ENCODE peak calls at places on chromosome 6, in six cellular contexts. One of them, this sample, is unnamed. For H3K4me1 and H3K36me3, the result is how much of the 10 kb centered on the place peaks cover.

GRCh38 chr6:125843593-125843992 is 52.8 kb downstream of the NCOA7 start:
- DNase-seq in heart right ventricle: no peak
- DNase-seq in esophagus squamous epithelium: no peak
- DNase-seq in CD4-positive, CD25-positive, alpha-beta regulatory T cell: no peak
- DNase-seq in suprapubic skin: no peak
- DNase-seq in Peyer's patch: no peak
- DNase-seq in this sample: no peak

GRCh38 chr6:115712562-115712961 is 348.1 kb downstream of the FRK start:
- DNase-seq in esophagus squamous epithelium: no peak
- DNase-seq in CD4-positive, CD25-positive, alpha-beta regulatory T cell: no peak
- DNase-seq in suprapubic skin: no peak
- DNase-seq in Peyer's patch: no peak
- DNase-seq in heart right ventricle: no peak
- DNase-seq in this sample: no peak

GRCh38 chr6:18226451-18226850 is 37.9 kb downstream of the DEK start:
- DNase-seq in esophagus squamous epithelium: no peak
- DNase-seq in Peyer's patch: no peak
- DNase-seq in heart right ventricle: no peak
- DNase-seq in CD4-positive, CD25-positive, alpha-beta regulatory T cell: no peak
- DNase-seq in suprapubic skin: no peak
- DNase-seq in this sample: no peak

GRCh38 chr6:52545050-52545843 is 31.6 kb downstream of the TRAM2 start:
- DNase-seq in suprapubic skin: no peak
- DNase-seq in heart right ventricle: no peak
- DNase-seq in esophagus squamous epithelium: no peak
- DNase-seq in CD4-positive, CD25-positive, alpha-beta regulatory T cell: no peak
- DNase-seq in Peyer's patch: no peak
- DNase-seq in this sample: no peak

GRCh38 chr6:125154184-125155135 is 887 bp downstream of the TPD52L1 start:
- DNase-seq in CD4-positive, CD25-positive, alpha-beta regulatory T cell: peak
- DNase-seq in Peyer's patch: peak
- DNase-seq in esophagus squamous epithelium: no peak
- DNase-seq in suprapubic skin: peak
- DNase-seq in heart right ventricle: peak
- DNase-seq in this sample: no peak

GRCh38 chr6:30557683-30557981 is 537 bp downstream of the PRR3 start:
- DNase-seq in esophagus squamous epithelium: no peak
- DNase-seq in Peyer's patch: no peak
- DNase-seq in heart right ventricle: no peak
- DNase-seq in CD4-positive, CD25-positive, alpha-beta regulatory T cell: peak
- DNase-seq in suprapubic skin: no peak
- DNase-seq in this sample: no peak

GRCh38 chr6:403659-404655 is 12.4 kb downstream of the IRF4 start:
- DNase-seq in esophagus squamous epithelium: no peak
- DNase-seq in Peyer's patch: no peak
- DNase-seq in CD4-positive, CD25-positive, alpha-beta regulatory T cell: peak
- DNase-seq in suprapubic skin: no peak
- DNase-seq in heart right ventricle: no peak
- DNase-seq in this sample: no peak

GRCh38 chr6:106475280-106475679 is 114.8 kb downstream of the CRYBG1 start:
- DNase-seq in Peyer's patch: no peak
- DNase-seq in esophagus squamous epithelium: no peak
- DNase-seq in heart right ventricle: no peak
- DNase-seq in CD4-positive, CD25-positive, alpha-beta regulatory T cell: no peak
- DNase-seq in suprapubic skin: no peak
- DNase-seq in this sample: no peak

GRCh38 chr6:132199343-132199742 is 201.9 kb downstream of the MOXD1 start:
- DNase-seq in CD4-positive, CD25-positive, alpha-beta regulatory T cell: no peak
- DNase-seq in heart right ventricle: no peak
- DNase-seq in suprapubic skin: no peak
- DNase-seq in Peyer's patch: no peak
- DNase-seq in esophagus squamous epithelium: no peak
- DNase-seq in this sample: no peak

GRCh38 chr6:168908887-168909286 is 344.8 kb downstream of the THBS2 start:
- DNase-seq in suprapubic skin: no peak
- DNase-seq in Peyer's patch: no peak
- DNase-seq in esophagus squamous epithelium: no peak
- DNase-seq in heart right ventricle: no peak
- DNase-seq in CD4-positive, CD25-positive, alpha-beta regulatory T cell: no peak
- DNase-seq in this sample: no peak

GRCh38 chr6:52697903-52698302 is 27.0 kb downstream of the TMEM14A start:
- DNase-seq in suprapubic skin: no peak
- DNase-seq in CD4-positive, CD25-positive, alpha-beta regulatory T cell: no peak
- DNase-seq in heart right ventricle: no peak
- DNase-seq in esophagus squamous epithelium: no peak
- DNase-seq in Peyer's patch: no peak
- DNase-seq in this sample: no peak

GRCh38 chr6:6941201-6941600 is 166.6 kb upstream of the RREB1 start:
- DNase-seq in heart right ventricle: no peak
- DNase-seq in suprapubic skin: no peak
- DNase-seq in esophagus squamous epithelium: no peak
- DNase-seq in Peyer's patch: no peak
- DNase-seq in CD4-positive, CD25-positive, alpha-beta regulatory T cell: no peak
- DNase-seq in this sample: no peak

GRCh38 chr6:132100388-132100990 is 149.3 kb upstream of the CCN2 start:
- DNase-seq in suprapubic skin: no peak
- DNase-seq in Peyer's patch: no peak
- DNase-seq in heart right ventricle: no peak
- DNase-seq in esophagus squamous epithelium: no peak
- DNase-seq in CD4-positive, CD25-positive, alpha-beta regulatory T cell: no peak
- DNase-seq in this sample: no peak

GRCh38 chr6:137240168-137240567 is 21.0 kb upstream of the IFNGR1 start:
- DNase-seq in esophagus squamous epithelium: no peak
- DNase-seq in Peyer's patch: no peak
- DNase-seq in suprapubic skin: peak
- DNase-seq in heart right ventricle: no peak
- DNase-seq in CD4-positive, CD25-positive, alpha-beta regulatory T cell: no peak
- DNase-seq in this sample: no peak

GRCh38 chr6:70956451-70957283 is at the start of gene B3GAT2:
- DNase-seq in esophagus squamous epithelium: no peak
- DNase-seq in suprapubic skin: no peak
- DNase-seq in heart right ventricle: no peak
- DNase-seq in Peyer's patch: peak
- DNase-seq in CD4-positive, CD25-positive, alpha-beta regulatory T cell: peak
- DNase-seq in this sample: no peak

GRCh38 chr6:146544783-146545182 is 1.1 kb downstream of the RAB32 start:
- DNase-seq in esophagus squamous epithelium: no peak
- DNase-seq in suprapubic skin: no peak
- DNase-seq in heart right ventricle: no peak
- DNase-seq in Peyer's patch: no peak
- DNase-seq in CD4-positive, CD25-positive, alpha-beta regulatory T cell: no peak
- DNase-seq in this sample: no peak

GRCh38 chr6:163248051-163248450 is 166.5 kb upstream of the QKI start:
- DNase-seq in esophagus squamous epithelium: no peak
- DNase-seq in Peyer's patch: no peak
- DNase-seq in CD4-positive, CD25-positive, alpha-beta regulatory T cell: no peak
- DNase-seq in heart right ventricle: no peak
- DNase-seq in suprapubic skin: no peak
- DNase-seq in this sample: no peak

GRCh38 chr6:168678177-168678576 is 237.2 kb downstream of the SMOC2 start:
- DNase-seq in Peyer's patch: no peak
- DNase-seq in heart right ventricle: no peak
- DNase-seq in esophagus squamous epithelium: no peak
- DNase-seq in suprapubic skin: no peak
- DNase-seq in CD4-positive, CD25-positive, alpha-beta regulatory T cell: no peak
- DNase-seq in this sample: no peak

GRCh38 chr6:26031151-26031594 is 56.1 kb upstream of the HFE start:
- DNase-seq in esophagus squamous epithelium: no peak
- DNase-seq in Peyer's patch: no peak
- DNase-seq in CD4-positive, CD25-positive, alpha-beta regulatory T cell: peak
- DNase-seq in heart right ventricle: no peak
- DNase-seq in suprapubic skin: no peak
- DNase-seq in this sample: no peak

GRCh38 chr6:305371-306206 is 13.3 kb downstream of the DUSP22 start:
- DNase-seq in Peyer's patch: no peak
- DNase-seq in CD4-positive, CD25-positive, alpha-beta regulatory T cell: peak
- DNase-seq in heart right ventricle: no peak
- DNase-seq in esophagus squamous epithelium: no peak
- DNase-seq in suprapubic skin: peak
- DNase-seq in this sample: no peak

GRCh38 chr6:154447929-154448328 is 62.6 kb downstream of the CNKSR3 start:
- DNase-seq in heart right ventricle: no peak
- DNase-seq in CD4-positive, CD25-positive, alpha-beta regulatory T cell: no peak
- DNase-seq in suprapubic skin: no peak
- DNase-seq in Peyer's patch: no peak
- DNase-seq in esophagus squamous epithelium: no peak
- DNase-seq in this sample: no peak

GRCh38 chr6:3310710-3311109 is 52.0 kb downstream of the PSMG4 start:
- DNase-seq in Peyer's patch: no peak
- DNase-seq in suprapubic skin: no peak
- DNase-seq in CD4-positive, CD25-positive, alpha-beta regulatory T cell: no peak
- DNase-seq in heart right ventricle: no peak
- DNase-seq in esophagus squamous epithelium: no peak
- DNase-seq in this sample: no peak

GRCh38 chr6:52635049-52635577 is 35.8 kb upstream of the TMEM14A start:
- DNase-seq in CD4-positive, CD25-positive, alpha-beta regulatory T cell: peak
- DNase-seq in Peyer's patch: no peak
- DNase-seq in esophagus squamous epithelium: no peak
- DNase-seq in suprapubic skin: no peak
- DNase-seq in heart right ventricle: no peak
- DNase-seq in this sample: no peak

DNA sequence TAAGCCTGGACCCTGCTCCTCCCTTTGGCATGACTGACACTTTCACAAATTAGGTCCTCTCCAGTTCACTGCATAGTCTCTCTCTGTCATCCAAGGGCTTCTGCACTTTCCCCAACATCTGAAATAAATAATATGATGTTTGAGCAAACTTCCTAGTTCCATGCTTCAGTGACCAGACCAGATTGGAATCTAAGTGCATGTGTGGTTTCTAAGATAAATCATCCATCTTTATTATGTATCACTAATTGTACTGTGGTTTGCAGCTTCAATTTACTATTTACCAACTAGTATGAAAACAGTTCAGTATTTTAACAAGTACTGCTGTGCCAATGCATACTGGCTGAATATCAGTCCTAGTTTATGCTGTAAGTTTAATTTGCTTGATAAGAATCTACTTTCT is 18.7 kb downstream of the SESN1 start:
- DNase-seq in heart right ventricle: no peak
- DNase-seq in Peyer's patch: no peak
- DNase-seq in CD4-positive, CD25-positive, alpha-beta regulatory T cell: no peak
- DNase-seq in suprapubic skin: no peak
- DNase-seq in esophagus squamous epithelium: no peak
- DNase-seq in this sample: no peak
- H3K4me1 ChIP-seq in heart right ventricle: half or more
- H3K4me1 ChIP-seq in Peyer's patch: under half
- H3K4me1 ChIP-seq in CD4-positive, CD25-positive, alpha-beta regulatory T cell: under half
- H3K4me1 ChIP-seq in suprapubic skin: under half
- H3K4me1 ChIP-seq in esophagus squamous epithelium: under half
- H3K4me1 ChIP-seq in this sample: under half

DNA sequence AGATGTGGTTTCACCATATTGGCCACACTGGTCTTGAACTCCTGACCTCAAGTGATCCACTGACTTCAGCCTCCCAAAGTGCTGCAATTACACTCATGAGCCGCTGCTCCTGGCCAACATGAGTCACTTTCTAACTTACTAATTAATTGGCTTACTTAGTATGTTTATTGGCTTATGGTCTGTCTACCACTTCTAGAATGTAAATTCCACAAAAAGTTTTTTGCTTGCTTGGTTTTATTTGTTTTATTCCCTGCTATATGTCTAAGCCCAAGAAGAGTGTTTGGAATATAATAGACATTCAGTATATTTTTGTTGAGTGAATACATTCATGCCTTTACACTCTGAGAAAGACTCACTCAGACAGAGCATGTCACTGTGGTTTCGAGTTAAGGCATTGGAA is 85.9 kb downstream of the SAMD3 start:
- DNase-seq in esophagus squamous epithelium: no peak
- DNase-seq in heart right ventricle: no peak
- DNase-seq in CD4-positive, CD25-positive, alpha-beta regulatory T cell: no peak
- DNase-seq in Peyer's patch: no peak
- DNase-seq in suprapubic skin: no peak
- DNase-seq in this sample: no peak
- H3K36me3 ChIP-seq in esophagus squamous epithelium: under half
- H3K36me3 ChIP-seq in heart right ventricle: under half
- H3K36me3 ChIP-seq in CD4-positive, CD25-positive, alpha-beta regulatory T cell: under half
- H3K36me3 ChIP-seq in Peyer's patch: under half
- H3K36me3 ChIP-seq in suprapubic skin: under half
- H3K36me3 ChIP-seq in this sample: under half

DNA sequence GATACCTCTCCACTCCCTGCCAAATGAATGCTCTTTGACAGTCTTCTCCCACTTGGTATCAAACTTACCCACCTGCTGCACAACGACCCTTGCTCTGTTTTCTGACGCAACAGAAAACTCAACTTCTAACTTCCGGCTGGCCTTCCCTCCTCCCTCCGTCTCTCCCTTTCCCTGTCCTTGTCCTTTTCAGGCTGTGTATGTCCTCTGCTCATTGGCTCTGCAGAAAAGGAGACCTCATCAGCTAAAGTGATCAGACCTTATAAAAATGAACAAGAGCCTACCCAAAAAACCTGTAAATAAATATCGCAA is 12.2 kb downstream of the TRAF3IP2 start:
- DNase-seq in Peyer's patch: no peak
- DNase-seq in suprapubic skin: no peak
- DNase-seq in heart right ventricle: no peak
- DNase-seq in esophagus squamous epithelium: no peak
- DNase-seq in CD4-positive, CD25-positive, alpha-beta regulatory T cell: no peak
- DNase-seq in this sample: no peak
- H3K4me1 ChIP-seq in Peyer's patch: half or more
- H3K4me1 ChIP-seq in suprapubic skin: half or more
- H3K4me1 ChIP-seq in heart right ventricle: half or more
- H3K4me1 ChIP-seq in esophagus squamous epithelium: half or more
- H3K4me1 ChIP-seq in CD4-positive, CD25-positive, alpha-beta regulatory T cell: under half
- H3K4me1 ChIP-seq in this sample: half or more

GRCh38 chr6:160069459-160069858 is 52.2 kb upstream of the SLC22A1 start:
- DNase-seq in CD4-positive, CD25-positive, alpha-beta regulatory T cell: no peak
- DNase-seq in heart right ventricle: no peak
- DNase-seq in Peyer's patch: no peak
- DNase-seq in esophagus squamous epithelium: no peak
- DNase-seq in suprapubic skin: no peak
- DNase-seq in this sample: no peak

GRCh38 chr6:160071805-160072687 is 49.6 kb upstream of the SLC22A1 start:
- DNase-seq in Peyer's patch: peak
- DNase-seq in esophagus squamous epithelium: no peak
- DNase-seq in CD4-positive, CD25-positive, alpha-beta regulatory T cell: no peak
- DNase-seq in suprapubic skin: no peak
- DNase-seq in heart right ventricle: no peak
- DNase-seq in this sample: no peak

GRCh38 chr6:160069050-160069454 is 52.6 kb upstream of the SLC22A1 start:
- DNase-seq in CD4-positive, CD25-positive, alpha-beta regulatory T cell: peak
- DNase-seq in suprapubic skin: no peak
- DNase-seq in esophagus squamous epithelium: no peak
- DNase-seq in Peyer's patch: no peak
- DNase-seq in heart right ventricle: no peak
- DNase-seq in this sample: no peak

GRCh38 chr6:160070427-160070826 is 51.2 kb upstream of the SLC22A1 start:
- DNase-seq in suprapubic skin: no peak
- DNase-seq in heart right ventricle: no peak
- DNase-seq in CD4-positive, CD25-positive, alpha-beta regulatory T cell: no peak
- DNase-seq in esophagus squamous epithelium: no peak
- DNase-seq in Peyer's patch: no peak
- DNase-seq in this sample: no peak

DNA sequence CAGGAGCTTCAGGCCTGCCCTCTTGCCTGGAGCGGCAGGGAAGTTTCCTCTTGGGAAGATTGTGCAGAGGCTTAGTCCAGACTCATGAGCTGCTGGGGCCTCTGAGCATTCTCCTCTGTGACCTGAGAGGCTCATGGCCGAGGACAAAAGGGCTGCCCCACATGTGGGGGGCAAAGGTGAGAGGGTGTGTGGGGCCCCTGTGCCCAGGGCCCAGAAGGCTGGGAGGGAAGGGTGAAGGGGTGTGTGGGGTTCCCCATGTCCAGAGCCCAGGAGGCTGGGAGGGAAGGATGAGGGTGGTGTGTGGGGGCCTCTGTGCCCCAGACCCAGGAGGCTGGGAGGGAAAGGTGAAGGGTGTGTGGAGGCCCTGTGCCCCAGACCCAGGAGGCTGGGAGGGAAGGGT is 50.8 kb upstream of the SLC22A1 start:
- DNase-seq in CD4-positive, CD25-positive, alpha-beta regulatory T cell: no peak
- DNase-seq in suprapubic skin: no peak
- DNase-seq in esophagus squamous epithelium: no peak
- DNase-seq in Peyer's patch: no peak
- DNase-seq in heart right ventricle: no peak
- DNase-seq in this sample: no peak
- H3K36me3 ChIP-seq in CD4-positive, CD25-positive, alpha-beta regulatory T cell: half or more
- H3K36me3 ChIP-seq in suprapubic skin: half or more
- H3K36me3 ChIP-seq in esophagus squamous epithelium: under half
- H3K36me3 ChIP-seq in Peyer's patch: under half
- H3K36me3 ChIP-seq in heart right ventricle: half or more
- H3K36me3 ChIP-seq in this sample: half or more